ENCODE peak calls at places on chromosomes 11 and 22, in six cellular contexts. M is NCI-H345; U is stimulated activated CD4-positive, alpha-beta T cell treated with anti-CD3 and anti-CD28 coated beads, Interleukin-2, amount 100 ng/mL, for 48 hours; Q is T47D; Y is C1 segment of cervical spinal cord; B is NCI-H1092. A is an unnamed sample.

GRCh38 chr11:71067753-71068152 is 184.6 kb downstream of the SHANK2 start:
- DNase-seq in M (no peak), U (no peak), Q (no peak), Y (no peak), B (no peak), A (no peak)

GRCh38 chr22:35323305-35323704 is 23.6 kb downstream of the TOM1 start:
- DNase-seq in M (no peak), U (no peak), Q (no peak), Y (no peak), B (no peak), A (no peak)

GRCh38 chr11:27694992-27695391 is 5.3 kb downstream of the BDNF start:
- DNase-seq in M (peak), U (no peak), Q (no peak), Y (no peak), B (peak), A (peak)

GRCh38 chr11:112394304-112394703 is 133.6 kb upstream of the PLET1 start:
- DNase-seq in M (no peak), U (no peak), Q (no peak), Y (no peak), B (no peak), A (no peak)

GRCh38 chr22:38335077-38335476 is 17.8 kb upstream of the CSNK1E start:
- DNase-seq in M (no peak), U (no peak), Q (no peak), Y (no peak), B (no peak), A (peak)

GRCh38 chr22:22978637-22979036 is 91.0 kb downstream of the IGLL5 start:
- DNase-seq in M (no peak), U (no peak), Q (no peak), Y (no peak), B (no peak), A (no peak)

GRCh38 chr11:110710520-110711381 is 1.5 kb downstream of the ARHGAP20 start:
- DNase-seq in M (peak), U (no peak), Q (no peak), Y (no peak), B (peak), A (no peak)

GRCh38 chr11:64001552-64002427 is 15.6 kb downstream of the OTUB1 start:
- DNase-seq in M (no peak), U (no peak), Q (no peak), Y (no peak), B (peak), A (no peak)

GRCh38 chr11:43250309-43250708 is 61.5 kb upstream of the API5 start:
- DNase-seq in M (no peak), U (no peak), Q (no peak), Y (no peak), B (no peak), A (no peak)

GRCh38 chr11:121762820-121763219 is 310.1 kb upstream of the SORL1-AS1 start:
- DNase-seq in M (peak), U (no peak), Q (no peak), Y (no peak), B (peak), A (no peak)

GRCh38 chr11:129738242-129738641 is 77.4 kb upstream of the TMEM45B start:
- DNase-seq in M (no peak), U (no peak), Q (no peak), Y (no peak), B (no peak), A (no peak)

A was measured in RKO.